ENCODE peak calls at places on chromosomes 12 and 14, in five cellular contexts. E is hippocampal formation, R is fibroblast of pulmonary artery, V is fibroblast of mammary gland, M is heart right ventricle. F is an unnamed sample.
A peak's percentile ranks its signal among the peaks of the same experiment; 100 is the strongest.

GRCh38 chr12:40300490-40300889 is 75.7 kb downstream of the LRRK2 start:
- DNase-seq in V (peak; percentile 64), M (no peak), R (peak; percentile 2), E (no peak), F (no peak)

GRCh38 chr12:72281145-72281544 is 9.0 kb downstream of the TRHDE start:
- DNase-seq in E (no peak), V (peak; percentile 18), R (no peak), M (no peak), F (no peak)

GRCh38 chr12:127165567-127166392 is 1101.2 kb upstream of the TMEM132C start:
- DNase-seq in V (peak; percentile 85), E (peak; percentile 80), R (peak; percentile 74), M (peak; percentile 89), F (peak; percentile 93)

GRCh38 chr12:24535334-24536019 is 413.4 kb downstream of the BCAT1 start:
- DNase-seq in E (no peak), M (no peak), V (no peak), R (no peak), F (no peak)

GRCh38 chr12:127149226-127149964 is 1117.6 kb upstream of the TMEM132C start:
- DNase-seq in E (no peak), R (no peak), M (no peak), V (peak; percentile 87), F (no peak)

GRCh38 chr12:132562489-132563045 is 47.8 kb downstream of the LRCOL1 start:
- DNase-seq in R (no peak), M (no peak), E (no peak), V (no peak), F (no peak)

GRCh38 chr14:50000215-50001145 is 107.6 kb downstream of the ARF6 start:
- DNase-seq in E (no peak), R (peak; percentile 73), V (peak; percentile 94), M (peak; percentile 54), F (peak; percentile 81)

GRCh38 chr14:100049220-100049619 is 16.0 kb upstream of the EVL start:
- DNase-seq in M (no peak), V (peak; percentile 86), R (peak; percentile 89), E (no peak), F (no peak)

GRCh38 chr12:116508145-116509121 is 50.7 kb upstream of the MAP1LC3B2 start:
- DNase-seq in R (peak; percentile 56), V (peak; percentile 67), M (peak; percentile 52), E (peak; percentile 8), F (peak; percentile 73)

GRCh38 chr12:64323006-64323405 is 67.6 kb downstream of the C12orf56 start:
- DNase-seq in E (no peak), R (no peak), V (no peak), M (no peak), F (no peak)

GRCh38 chr14:53793790-53794560 is 162.7 kb downstream of the BMP4 start:
- DNase-seq in V (no peak), E (peak; percentile 25), R (peak; percentile 41), M (no peak), F (no peak)

GRCh38 chr12:31749024-31749704 is 20.3 kb upstream of the AMN1 start:
- DNase-seq in M (no peak), E (no peak), V (peak; percentile 98), R (peak; percentile 97), F (no peak)

GRCh38 chr14:88516742-88517418 is 37.9 kb downstream of the PTPN21 start:
- DNase-seq in V (no peak), R (no peak), M (no peak), E (no peak), F (no peak)

GRCh38 chr12:56332512-56333196 is 1.1 kb downstream of the PAN2 start:
- DNase-seq in V (no peak), R (no peak), M (no peak), E (no peak), F (no peak)